ENCODE peak calls at places on chromosomes 11 and 22, in five cellular contexts. R, X, W, B and T are unnamed samples.

GRCh38 chr22:36461665-36462474 is 19.6 kb downstream of the TXN2 start:
- DNase-seq in W (peak; percentile 76), R (no peak), B (peak; percentile 38), X (peak; percentile 86), T (no peak)

GRCh38 chr11:75147191-75147874 is 3.6 kb upstream of the SLCO2B1 start:
- DNase-seq in R (no peak), B (no peak), W (no peak), X (no peak), T (no peak)

GRCh38 chr11:2699185-2699530 is 636 bp downstream of the KCNQ1OT1 start:
- DNase-seq in R (no peak), B (peak; percentile 20), W (no peak), X (no peak), T (no peak)

GRCh38 chr22:30435674-30436126 is 10.1 kb downstream of the MTFP1 start:
- DNase-seq in B (no peak), W (no peak), R (no peak), X (peak; percentile 15), T (no peak)

GRCh38 chr11:8082391-8083087 is 1.5 kb downstream of the TUB start:
- DNase-seq in W (peak; percentile 43), X (no peak), B (no peak), R (peak; percentile 34), T (peak; percentile 32)

GRCh38 chr11:61353109-61354067 is 8.3 kb downstream of the CYB561A3 start:
- DNase-seq in B (no peak), R (no peak), X (no peak), W (no peak), T (no peak)

GRCh38 chr11:8870461-8871282 is 40.3 kb upstream of the AKIP1 start:
- DNase-seq in R (peak; percentile 64), X (peak; percentile 25), B (peak; percentile 57), W (peak; percentile 31), T (peak; percentile 22)

GRCh38 chr11:126808851-126809250 is 191.7 kb downstream of the KIRREL3 start:
- DNase-seq in W (no peak), B (no peak), R (no peak), X (no peak), T (no peak)

GRCh38 chr11:91978747-91979146 is 245.9 kb upstream of the FAT3 start:
- DNase-seq in R (no peak), X (no peak), W (peak; percentile 15), B (no peak), T (no peak)

GRCh38 chr11:2562181-2562581 is 117.4 kb downstream of the KCNQ1 start:
- DNase-seq in R (no peak), X (no peak), B (peak; percentile 18), W (no peak), T (no peak)

GRCh38 chr11:120129570-120129969 is 8.3 kb downstream of the TRIM29 start:
- DNase-seq in R (no peak), B (peak; percentile 2), W (no peak), X (no peak), T (no peak)